ENCODE peak calls at places on chromosomes 12 and 14, in ten cellular contexts. G, U, J, O, R, E, W, F, B and S are unnamed samples. For H3K9me3, the result is how much of the 10 kb centered on the place peaks cover.

GRCh38 chr14:104103061-104104005 is 17.8 kb downstream of the ASPG start:
- DNase-seq in G (no peak), U (no peak), J (no peak), O (no peak), R (peak), E (no peak), W (no peak), F (no peak), B (no peak), S (no peak)

GRCh38 chr14:55638665-55639064 is 58.7 kb downstream of the KTN1 start:
- DNase-seq in G (no peak), U (peak), J (no peak), O (no peak), R (no peak), E (no peak), W (no peak), F (no peak), B (no peak), S (no peak)

GRCh38 chr12:65885312-65885711 is 61.0 kb downstream of the HMGA2 start:
- DNase-seq in G (no peak), U (peak), J (no peak), O (no peak), R (no peak), E (no peak), W (no peak), F (no peak), B (peak), S (no peak)

GRCh38 chr12:59444932-59445331 is 150.9 kb upstream of the SLC16A7 start:
- DNase-seq in G (peak), U (peak), J (no peak), O (no peak), R (no peak), E (peak), W (no peak), F (no peak), B (peak), S (no peak)

GRCh38 chr14:51648296-51648695 is 3.4 kb upstream of the FRMD6 start:
- DNase-seq in G (no peak), U (peak), J (no peak), O (no peak), R (no peak), E (no peak), W (no peak), F (no peak), B (no peak), S (no peak)

GRCh38 chr14:55328317-55328716 is 57.1 kb downstream of the FBXO34 start:
- DNase-seq in G (no peak), U (peak), J (no peak), O (no peak), R (no peak), E (no peak), W (no peak), F (no peak), B (no peak), S (no peak)

GRCh38 chr12:40310201-40310600 is 85.4 kb downstream of the LRRK2 start:
- DNase-seq in G (no peak), U (no peak), J (no peak), O (no peak), R (no peak), E (no peak), W (no peak), F (no peak), B (no peak), S (no peak)

GRCh38 chr14:102824832-102825231 is 47.6 kb downstream of the TRAF3 start:
- DNase-seq in G (no peak), U (peak), J (no peak), O (no peak), R (no peak), E (peak), W (no peak), F (no peak), B (no peak), S (no peak)

GRCh38 chr14:91372680-91373495 is 44.7 kb downstream of the CCDC88C start:
- DNase-seq in G (peak), U (no peak), J (no peak), O (no peak), R (no peak), E (no peak), W (no peak), F (no peak), B (no peak), S (no peak)

GRCh38 chr14:102518063-102518648 is 8.6 kb upstream of the ANKRD9 start:
- DNase-seq in G (no peak), U (no peak), J (no peak), O (no peak), R (peak), E (no peak), W (no peak), F (no peak), B (no peak), S (no peak)

GRCh38 chr14:98173291-98173690 is 1098.7 kb downstream of the BCL11B start:
- DNase-seq in G (peak), U (no peak), J (no peak), O (no peak), R (no peak), E (no peak), W (no peak), F (peak), B (no peak), S (no peak)

GRCh38 chr14:35534884-35535793 is 1.2 kb downstream of the INSM2 start:
- DNase-seq in G (peak), U (peak), J (peak), O (peak), R (peak), E (peak), W (peak), F (peak), B (peak), S (peak)

GRCh38 chr14:89617471-89618291 is 200.6 kb upstream of the FOXN3 start:
- DNase-seq in G (peak), U (peak), J (no peak), O (no peak), R (peak), E (peak), W (no peak), F (peak), B (peak), S (peak)

GRCh38 chr14:36585100-36585499 is 2.7 kb upstream of the NKX2-8 start:
- DNase-seq in G (no peak), U (no peak), J (no peak), O (no peak), R (no peak), E (no peak), W (no peak), F (no peak), B (no peak), S (no peak)

GRCh38 chr14:36976571-36977023 is 195.8 kb downstream of the SLC25A21 start:
- DNase-seq in G (no peak), U (peak), J (no peak), O (no peak), R (no peak), E (peak), W (no peak), F (no peak), B (peak), S (no peak)

GRCh38 chr12:95218852-95219171 is 1.2 kb downstream of the VEZT start:
- DNase-seq in G (no peak), U (peak), J (no peak), O (no peak), R (no peak), E (peak), W (no peak), F (peak), B (no peak), S (peak)

GRCh38 chr12:13085968-13086686 is 17.3 kb downstream of the GSG1 start:
- DNase-seq in G (no peak), U (peak), J (no peak), O (no peak), R (no peak), E (no peak), W (no peak), F (no peak), B (no peak), S (no peak)

GRCh38 chr12:30613119-30613830 is 82.4 kb downstream of the IPO8 start:
- DNase-seq in G (no peak), U (peak), J (no peak), O (no peak), R (no peak), E (no peak), W (no peak), F (no peak), B (peak), S (peak)

GRCh38 chr14:63852271-63852816 is 460 bp upstream of the SYNE2 start:
- DNase-seq in G (no peak), U (peak), J (no peak), O (no peak), R (no peak), E (no peak), W (no peak), F (no peak), B (peak), S (no peak)

GRCh38 chr12:22539055-22539454 is 5.3 kb downstream of the C2CD5 start:
- DNase-seq in G (no peak), U (no peak), J (no peak), O (no peak), R (no peak), E (no peak), W (no peak), F (no peak), B (no peak), S (no peak)

GRCh38 chr12:122523846-122524718 is 2.7 kb downstream of the RSRC2 start:
- DNase-seq in G (no peak), U (peak), J (no peak), O (no peak), R (no peak), E (no peak), W (no peak), F (no peak), B (no peak), S (no peak)

GRCh38 chr12:105292705-105293104 is 37.8 kb upstream of the C12orf75 start:
- DNase-seq in G (no peak), U (peak), J (no peak), O (no peak), R (no peak), E (peak), W (no peak), F (no peak), B (peak), S (no peak)

DNA sequence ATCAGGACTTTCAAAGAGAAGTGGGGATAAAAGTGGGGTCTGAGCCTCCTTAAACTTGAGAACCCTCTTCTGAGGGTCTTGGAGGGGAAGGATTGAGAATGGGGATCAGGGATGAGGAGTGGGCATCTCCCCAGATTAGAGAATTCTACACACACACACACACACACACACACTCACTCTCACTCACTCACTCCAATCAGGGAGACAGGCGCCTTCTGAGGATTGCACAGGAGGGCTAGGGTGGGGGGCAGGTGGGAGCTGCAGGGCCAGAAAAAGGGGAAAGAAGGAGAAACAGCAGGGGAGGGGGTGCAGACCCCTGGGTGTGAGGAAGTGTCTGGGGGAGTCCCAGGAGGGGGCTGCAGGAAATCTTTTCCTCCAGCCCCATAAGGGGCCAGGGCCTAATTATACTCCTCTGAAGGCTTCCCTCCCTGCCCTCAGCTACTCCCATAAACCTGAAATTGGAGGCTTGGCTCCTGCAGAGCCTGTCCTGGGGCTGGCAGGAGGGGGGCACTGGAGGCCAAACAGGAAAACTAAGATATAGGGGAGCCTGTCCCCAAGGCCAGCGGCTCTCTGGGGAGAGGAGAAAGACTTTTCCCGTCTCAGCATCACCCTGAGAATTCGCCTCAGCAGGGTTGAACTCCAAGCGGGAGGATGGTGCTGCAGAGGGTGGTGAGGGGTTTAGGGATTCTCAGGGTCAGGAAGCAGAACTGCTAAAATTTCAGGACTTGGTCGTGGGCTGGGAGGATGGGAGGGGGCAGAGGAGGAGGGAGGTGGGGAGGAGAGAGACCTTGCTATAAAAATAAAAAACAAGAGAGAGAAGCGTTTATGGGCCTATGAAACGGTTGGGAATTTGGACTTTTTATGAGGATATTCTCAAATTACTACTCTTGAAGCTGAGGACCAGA is 1.6 kb downstream of the HOXC9 start:
- DNase-seq in G (no peak), U (no peak), J (no peak), O (no peak), R (no peak), E (no peak), W (no peak), F (no peak), B (no peak), S (no peak)
- H3K4me3 ChIP-seq in G (no peak), U (no peak), J (no peak), O (no peak), R (peak), E (no peak), W (no peak), F (no peak), B (no peak), S (peak)

GRCh38 chr12:124744659-124745467 is 118.8 kb downstream of the SCARB1 start:
- DNase-seq in G (no peak), U (peak), J (no peak), O (no peak), R (no peak), E (peak), W (no peak), F (no peak), B (no peak), S (peak)
- H3K27ac ChIP-seq in G (no peak), U (no peak), J (peak), O (peak), R (peak), E (no peak), W (no peak), F (no peak), B (no peak), S (peak)

DNA sequence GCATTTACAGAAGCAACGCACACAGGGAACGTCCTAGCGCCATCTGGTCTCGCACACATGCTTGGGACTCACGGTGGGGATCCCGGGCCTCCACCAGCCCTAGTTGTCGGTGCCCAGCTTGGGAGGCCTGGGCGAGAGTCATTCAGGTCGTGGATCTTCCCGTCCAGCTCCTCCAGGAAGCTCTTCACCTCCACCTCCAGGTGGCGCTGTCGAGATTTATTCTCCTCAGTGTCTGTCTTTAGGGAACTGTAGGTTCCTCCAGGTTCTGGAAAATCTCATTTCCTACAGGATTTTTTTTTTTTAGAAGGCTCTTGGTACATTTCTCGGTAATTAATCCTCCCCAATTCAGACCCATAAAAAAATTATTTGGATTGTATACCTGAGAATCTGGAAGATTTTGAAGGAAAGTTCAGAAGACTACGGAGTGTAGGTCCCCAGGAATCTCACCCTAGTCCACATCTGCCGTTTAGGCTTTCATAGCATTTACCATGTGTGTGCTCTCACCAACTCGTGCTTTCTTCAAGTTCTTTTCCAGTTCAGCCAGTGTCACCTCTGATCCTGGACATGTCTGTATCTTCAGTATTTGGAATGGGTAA is 910.0 kb downstream of the TMEM121 start:
- DNase-seq in G (peak), U (peak), J (no peak), O (no peak), R (no peak), E (no peak), W (no peak), F (peak), B (no peak), S (peak)
- H3K9me3 ChIP-seq in G (under half), U (under half), J (under half), O (under half), R (under half), E (under half), W (under half), F (under half), B (under half), S (under half)

GRCh38 chr12:56154246-56154771 is 1.9 kb downstream of the MYL6B start:
- DNase-seq in G (no peak), U (no peak), J (no peak), O (no peak), R (no peak), E (no peak), W (no peak), F (no peak), B (no peak), S (peak)
- H3K4me3 ChIP-seq in G (no peak), U (no peak), J (no peak), O (no peak), R (no peak), E (no peak), W (no peak), F (no peak), B (no peak), S (peak)

GRCh38 chr14:68476212-68476964 is 316.5 kb downstream of the ZFP36L1 start:
- DNase-seq in G (no peak), U (peak), J (peak), O (peak), R (peak), E (peak), W (peak), F (no peak), B (peak), S (no peak)

GRCh38 chr14:68474741-68475140 is 318.1 kb downstream of the ZFP36L1 start:
- DNase-seq in G (no peak), U (no peak), J (no peak), O (no peak), R (no peak), E (peak), W (no peak), F (no peak), B (no peak), S (no peak)

GRCh38 chr14:68473794-68474193 is 319.1 kb downstream of the ZFP36L1 start:
- DNase-seq in G (no peak), U (no peak), J (no peak), O (no peak), R (no peak), E (no peak), W (no peak), F (no peak), B (peak), S (no peak)

GRCh38 chr14:68476965-68477455 is 315.9 kb downstream of the ZFP36L1 start:
- DNase-seq in G (no peak), U (no peak), J (no peak), O (no peak), R (no peak), E (no peak), W (no peak), F (no peak), B (no peak), S (no peak)

DNA sequence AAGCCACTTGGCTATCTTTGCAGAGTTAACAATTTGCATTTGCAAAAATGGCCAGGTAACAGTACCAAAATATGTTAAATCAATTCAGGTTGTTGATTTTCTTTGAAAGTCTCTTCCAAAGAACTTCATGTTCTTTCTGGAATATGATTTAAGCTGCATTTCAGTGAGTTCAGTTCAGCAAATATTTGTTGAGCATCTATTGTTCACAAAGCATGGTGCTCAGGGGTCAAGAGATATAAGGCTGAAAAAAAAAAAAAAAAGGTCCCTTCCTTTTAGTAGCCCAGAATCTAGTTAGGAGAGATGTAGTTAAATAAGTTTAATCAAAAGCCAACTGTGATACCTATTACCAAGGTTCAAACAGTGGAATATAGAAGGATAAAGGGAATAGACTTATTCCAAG is 317.1 kb downstream of the ZFP36L1 start:
- DNase-seq in G (no peak), U (no peak), J (no peak), O (no peak), R (no peak), E (no peak), W (no peak), F (no peak), B (no peak), S (no peak)
- H3K27ac ChIP-seq in G (no peak), U (peak), J (peak), O (peak), R (no peak), E (peak), W (no peak), F (no peak), B (no peak), S (no peak)

GRCh38 chr14:87343641-87344040 is 649.3 kb downstream of the GALC start:
- DNase-seq in G (no peak), U (no peak), J (no peak), O (no peak), R (no peak), E (no peak), W (no peak), F (no peak), B (no peak), S (no peak)
- H3K9me3 ChIP-seq in G (under half), U (under half), J (under half), O (under half), R (under half), E (under half), W (under half), F (under half), B (under half), S (under half)

DNA sequence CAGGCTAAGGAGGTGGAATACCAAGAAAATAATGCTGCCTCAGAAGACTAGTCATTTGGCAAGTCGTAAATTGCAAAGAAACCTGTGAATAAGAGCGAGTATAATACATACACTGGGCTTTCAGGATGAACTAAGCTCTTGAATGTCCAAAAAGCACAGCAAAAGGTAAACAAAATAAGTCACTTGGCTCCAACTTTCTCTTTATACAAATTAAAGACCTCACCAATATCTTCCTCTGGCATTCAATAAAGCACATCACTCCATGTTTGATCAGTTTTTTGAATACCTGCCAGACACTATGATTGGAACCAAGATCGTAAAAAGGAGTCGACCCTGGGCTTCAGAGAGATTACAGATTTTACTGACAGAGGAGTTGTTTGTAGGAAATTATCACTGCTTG is 3.5 kb downstream of the DICER1 start:
- DNase-seq in G (no peak), U (no peak), J (no peak), O (no peak), R (no peak), E (peak), W (no peak), F (no peak), B (no peak), S (no peak)
- H3K4me3 ChIP-seq in G (peak), U (no peak), J (no peak), O (no peak), R (no peak), E (peak), W (no peak), F (no peak), B (no peak), S (no peak)

GRCh38 chr12:45298721-45299120 is 82.8 kb downstream of the ANO6 start:
- DNase-seq in G (no peak), U (no peak), J (no peak), O (no peak), R (no peak), E (no peak), W (no peak), F (no peak), B (no peak), S (no peak)
- H3K27ac ChIP-seq in G (no peak), U (peak), J (peak), O (peak), R (no peak), E (no peak), W (no peak), F (no peak), B (peak), S (no peak)